ENCODE peak calls at places on chromosomes 4 and X, in six cellular contexts. X, B, C, I, O and N are unnamed samples.

GRCh38 chr4:118758293-118758692 is 73.1 kb downstream of the METTL14 start:
- DNase-seq in X (peak; percentile 43), B (no peak), C (no peak), I (no peak), O (no peak), N (no peak)

GRCh38 chr4:118729287-118730286 is 44.4 kb downstream of the METTL14 start:
- DNase-seq in X (peak; percentile 87), B (no peak), C (no peak), I (no peak), O (no peak), N (no peak)

GRCh38 chr4:114754616-114755015 is 156.0 kb downstream of the UGT8 start:
- DNase-seq in X (no peak), B (no peak), C (no peak), I (no peak), O (no peak), N (no peak)

GRCh38 chr4:133938061-133938460 is 263.5 kb downstream of the PABPC4L start:
- DNase-seq in X (no peak), B (no peak), C (no peak), I (no peak), O (no peak), N (no peak)

GRCh38 chrX:12771445-12772069 is 19.7 kb upstream of the PRPS2 start:
- DNase-seq in X (peak; percentile 5), B (peak; percentile 60), C (peak; percentile 64), I (no peak), O (peak; percentile 55), N (peak; percentile 11)

GRCh38 chr4:128812360-128812958 is 3.0 kb downstream of the JADE1 start:
- DNase-seq in X (peak; percentile 81), B (peak; percentile 34), C (no peak), I (no peak), O (peak; percentile 13), N (no peak)

GRCh38 chrX:41922694-41923171 is 621 bp downstream of the CASK start:
- DNase-seq in X (no peak), B (no peak), C (peak; percentile 55), I (no peak), O (no peak), N (no peak)

GRCh38 chrX:68684291-68684918 is 36.9 kb downstream of the STARD8 start:
- DNase-seq in X (no peak), B (peak; percentile 2), C (peak; percentile 29), I (no peak), O (no peak), N (no peak)

GRCh38 chrX:72358313-72358712 is 52.6 kb upstream of the CITED1 start:
- DNase-seq in X (no peak), B (no peak), C (no peak), I (no peak), O (no peak), N (no peak)

GRCh38 chrX:39890807-39891206 is 207.0 kb downstream of the BCOR start:
- DNase-seq in X (no peak), B (no peak), C (no peak), I (no peak), O (no peak), N (no peak)

GRCh38 chr4:1656132-1656531 is 28.0 kb downstream of the FAM53A start:
- DNase-seq in X (no peak), B (no peak), C (no peak), I (no peak), O (no peak), N (no peak)

GRCh38 chrX:44996282-44996681 is 123.3 kb downstream of the KDM6A start:
- DNase-seq in X (no peak), B (no peak), C (no peak), I (no peak), O (no peak), N (no peak)

GRCh38 chr4:2944091-2944482 is 19.1 kb downstream of the NOP14 start:
- DNase-seq in X (no peak), B (no peak), C (no peak), I (no peak), O (no peak), N (no peak)

GRCh38 chrX:131762802-131763234 is 218.9 kb downstream of the OR13H1 start:
- DNase-seq in X (peak; percentile 82), B (no peak), C (no peak), I (no peak), O (peak; percentile 50), N (no peak)

GRCh38 chr4:145861331-145862318 is 77.0 kb downstream of the ZNF827 start:
- DNase-seq in X (peak; percentile 58), B (no peak), C (no peak), I (no peak), O (no peak), N (no peak)

GRCh38 chr4:15654556-15655222 is 468 bp downstream of the FBXL5 start:
- DNase-seq in X (peak; percentile 46), B (no peak), C (no peak), I (peak; percentile 91), O (peak; percentile 17), N (peak; percentile 9)

GRCh38 chr4:94349193-94349592 is 6.6 kb upstream of the HPGDS start:
- DNase-seq in X (peak; percentile 45), B (no peak), C (no peak), I (no peak), O (no peak), N (no peak)

GRCh38 chrX:51803833-51804232 is 60.6 kb downstream of the GSPT2 start:
- DNase-seq in X (no peak), B (no peak), C (no peak), I (no peak), O (no peak), N (no peak)

GRCh38 chrX:102934624-102935023 is 2.4 kb upstream of the RAB40AL start:
- DNase-seq in X (peak; percentile 15), B (no peak), C (peak; percentile 39), I (no peak), O (peak; percentile 18), N (no peak)

GRCh38 chrX:67893931-67894330 is 350.1 kb downstream of the AR start:
- DNase-seq in X (peak; percentile 31), B (no peak), C (no peak), I (no peak), O (no peak), N (no peak)

GRCh38 chr4:119655111-119655837 is 26.7 kb upstream of the PDE5A start:
- DNase-seq in X (no peak), B (no peak), C (no peak), I (no peak), O (no peak), N (no peak)

GRCh38 chrX:107167163-107167921 is 38.9 kb downstream of the NUP62CL start:
- DNase-seq in X (no peak), B (no peak), C (no peak), I (no peak), O (no peak), N (no peak)

GRCh38 chr4:139014391-139015268 is 951 bp upstream of the NOCT start:
- DNase-seq in X (peak; percentile 94), B (no peak), C (no peak), I (no peak), O (peak; percentile 6), N (no peak)

GRCh38 chr4:100086766-100087431 is 103.4 kb downstream of the DDIT4L start:
- DNase-seq in X (no peak), B (no peak), C (no peak), I (no peak), O (no peak), N (no peak)

GRCh38 chr4:159685406-159686092 is 582.7 kb downstream of the RAPGEF2 start:
- DNase-seq in X (peak; percentile 77), B (no peak), C (no peak), I (no peak), O (no peak), N (no peak)

GRCh38 chrX:71953946-71954345 is 43.3 kb downstream of the NHSL2 start:
- DNase-seq in X (no peak), B (no peak), C (no peak), I (no peak), O (no peak), N (no peak)

GRCh38 chr4:42673084-42673429 is 16.2 kb upstream of the ATP8A1 start:
- DNase-seq in X (peak; percentile 52), B (no peak), C (no peak), I (no peak), O (no peak), N (no peak)

GRCh38 chrX:63250253-63250868 is 100.8 kb downstream of the SPIN4 start:
- DNase-seq in X (peak; percentile 73), B (no peak), C (peak; percentile 35), I (no peak), O (peak; percentile 14), N (no peak)

GRCh38 chr4:175871774-175872405 is 59.8 kb upstream of the GPM6A start:
- DNase-seq in X (no peak), B (no peak), C (no peak), I (no peak), O (no peak), N (no peak)

GRCh38 chrX:85326234-85327059 is 53.0 kb downstream of the POF1B start:
- DNase-seq in X (no peak), B (no peak), C (no peak), I (no peak), O (no peak), N (no peak)

GRCh38 chrX:139360356-139360755 is 170.2 kb upstream of the F9 start:
- DNase-seq in X (no peak), B (no peak), C (no peak), I (no peak), O (no peak), N (no peak)

GRCh38 chr4:100098681-100099080 is 91.6 kb downstream of the DDIT4L start:
- DNase-seq in X (no peak), B (no peak), C (no peak), I (no peak), O (no peak), N (no peak)